ENCODE peak calls at places on chromosomes 7 and 10, in ten cellular contexts. X, K, L, V, O, B, C, Y, G and N are unnamed samples.

GRCh38 chr10:119350529-119351001 is 143.2 kb downstream of the GRK5 start:
- DNase-seq in B (no peak), C (no peak), K (no peak), X (no peak), V (no peak), G (no peak), O (no peak), L (no peak), Y (peak; percentile 80), N (no peak)

GRCh38 chr7:110856704-110857103 is 234.2 kb upstream of the LRRN3 start:
- DNase-seq in C (no peak), O (no peak), V (no peak), L (no peak), B (no peak), K (no peak), X (no peak), G (no peak), Y (no peak), N (no peak)

GRCh38 chr10:103890194-103890658 is 27.8 kb downstream of the STN1 start:
- DNase-seq in B (no peak), V (no peak), X (no peak), K (no peak), C (no peak), O (no peak), L (no peak), G (peak; percentile 58), Y (no peak), N (peak; percentile 31)

GRCh38 chr10:132937861-132938260 is 4.5 kb downstream of the CFAP46 start:
- DNase-seq in K (no peak), C (no peak), O (no peak), X (no peak), V (no peak), B (no peak), Y (no peak), G (no peak), L (no peak), N (no peak)

GRCh38 chr7:125468855-125469174 is 539.2 kb upstream of the POT1 start:
- DNase-seq in Y (no peak), B (no peak), X (no peak), O (no peak), G (no peak), C (no peak), K (no peak), V (no peak), L (no peak), N (no peak)

GRCh38 chr10:75058142-75058541 is 53.3 kb upstream of the SAMD8 start:
- DNase-seq in B (no peak), O (no peak), V (no peak), L (no peak), K (no peak), G (no peak), C (no peak), Y (no peak), X (no peak), N (no peak)

GRCh38 chr10:124994573-124995473 is 52.9 kb downstream of the ZRANB1 start:
- DNase-seq in L (no peak), B (no peak), X (no peak), V (no peak), O (no peak), C (no peak), G (peak; percentile 18), K (no peak), Y (no peak), N (no peak)

GRCh38 chr10:3265081-3265480 is 92.5 kb upstream of the PITRM1 start:
- DNase-seq in C (no peak), L (no peak), G (no peak), B (no peak), V (peak; percentile 11), X (no peak), O (peak; percentile 12), Y (no peak), K (no peak), N (no peak)

GRCh38 chr7:158723266-158723665 is 18.7 kb upstream of the NCAPG2 start:
- DNase-seq in V (no peak), B (no peak), K (no peak), Y (no peak), O (no peak), L (no peak), G (no peak), X (no peak), C (no peak), N (no peak)

GRCh38 chr10:82148764-82149163 is 273.8 kb downstream of the NRG3 start:
- DNase-seq in K (no peak), C (no peak), B (no peak), X (no peak), O (no peak), Y (no peak), V (no peak), G (no peak), L (no peak), N (no peak)

GRCh38 chr10:25080880-25081581 is 64.6 kb downstream of the THNSL1 start:
- DNase-seq in L (peak; percentile 61), X (peak; percentile 39), B (peak; percentile 72), K (peak; percentile 43), V (peak; percentile 69), Y (peak; percentile 93), G (peak; percentile 77), C (peak; percentile 52), O (peak; percentile 45), N (peak; percentile 41)

GRCh38 chr7:66330961-66331360 is 125.8 kb downstream of the TPST1 start:
- DNase-seq in X (no peak), G (no peak), O (no peak), L (no peak), V (no peak), K (peak; percentile 1), Y (peak; percentile 86), B (peak; percentile 13), C (no peak), N (no peak)

GRCh38 chr10:62036186-62037081 is 134.9 kb downstream of the ARID5B start:
- DNase-seq in V (no peak), B (no peak), O (no peak), C (no peak), X (no peak), Y (no peak), K (no peak), L (no peak), G (no peak), N (no peak)

GRCh38 chr7:43325595-43325994 is 213.1 kb downstream of the HECW1 start:
- DNase-seq in K (no peak), V (no peak), Y (no peak), X (no peak), L (no peak), G (no peak), O (no peak), C (no peak), B (no peak), N (no peak)

GRCh38 chr7:26293569-26294308 is 2.1 kb downstream of the SNX10 start:
- DNase-seq in G (peak; percentile 71), L (peak; percentile 68), B (no peak), C (no peak), X (no peak), V (no peak), O (no peak), K (peak; percentile 28), Y (no peak), N (no peak)

GRCh38 chr7:50656141-50656895 is 91.1 kb upstream of the DDC start:
- DNase-seq in X (no peak), K (no peak), V (no peak), O (no peak), Y (no peak), G (no peak), L (no peak), B (no peak), C (no peak), N (no peak)

GRCh38 chr7:42015413-42015698 is 221.7 kb downstream of the GLI3 start:
- DNase-seq in V (no peak), Y (no peak), O (no peak), C (no peak), K (no peak), L (no peak), G (no peak), B (no peak), X (no peak), N (no peak)

GRCh38 chr7:18408461-18408860 is 87.1 kb upstream of the HDAC9 start:
- DNase-seq in V (no peak), G (no peak), L (no peak), C (no peak), X (no peak), O (no peak), B (no peak), Y (peak; percentile 33), K (no peak), N (no peak)

GRCh38 chr10:48536916-48537890 is 67.7 kb downstream of the ARHGAP22 start:
- DNase-seq in V (no peak), G (no peak), X (no peak), C (no peak), Y (no peak), L (no peak), K (no peak), O (no peak), B (no peak), N (no peak)

GRCh38 chr7:121300685-121301084 is 28.1 kb upstream of the WNT16 start:
- DNase-seq in O (no peak), X (no peak), L (no peak), C (no peak), K (no peak), Y (no peak), V (no peak), B (no peak), G (no peak), N (no peak)

GRCh38 chr7:36781011-36781738 is 56.9 kb upstream of the AOAH start:
- DNase-seq in X (no peak), G (no peak), C (no peak), K (no peak), L (no peak), Y (no peak), V (no peak), O (no peak), B (no peak), N (no peak)

GRCh38 chr7:24143547-24143946 is 140.4 kb upstream of the NPY start:
- DNase-seq in O (no peak), C (no peak), B (no peak), G (no peak), L (no peak), X (no peak), V (no peak), Y (no peak), K (no peak), N (no peak)

GRCh38 chr7:26458751-26459150 is 167.1 kb downstream of the SNX10 start:
- DNase-seq in X (no peak), Y (no peak), V (no peak), G (no peak), L (no peak), C (no peak), B (no peak), K (no peak), O (no peak), N (no peak)

GRCh38 chr10:79382491-79382941 is 35.2 kb downstream of the PPIF start:
- DNase-seq in X (no peak), C (no peak), L (no peak), Y (no peak), O (no peak), K (no peak), G (peak; percentile 12), B (peak; percentile 9), V (no peak), N (no peak)

GRCh38 chr10:124143721-124144120 is 50.3 kb upstream of the CHST15 start:
- DNase-seq in O (no peak), G (no peak), C (no peak), X (no peak), Y (no peak), L (peak; percentile 75), V (no peak), K (no peak), B (no peak), N (no peak)

GRCh38 chr7:867406-868188 is 8.8 kb upstream of the GET4 start:
- DNase-seq in K (no peak), V (peak; percentile 90), X (no peak), G (no peak), L (no peak), B (no peak), O (peak; percentile 100), C (no peak), Y (no peak), N (no peak)

GRCh38 chr7:151152935-151153513 is 14.5 kb downstream of the GBX1 start:
- DNase-seq in X (no peak), G (no peak), V (no peak), L (no peak), K (no peak), Y (no peak), B (no peak), O (no peak), C (no peak), N (no peak)

GRCh38 chr7:5622286-5622685 is 159.2 kb downstream of the RNF216 start:
- DNase-seq in B (no peak), G (no peak), L (no peak), O (no peak), K (no peak), X (no peak), Y (no peak), V (no peak), C (no peak), N (no peak)